ENCODE peak calls at places on chromosome 6, in six cellular contexts. P is GM12878, U is GM12891, W is K562, B is H1, R is HepG2. F is an unnamed sample.

GRCh38 chr6:166573456-166574216 is 12.8 kb downstream of the RAMACL start:
- DNase-seq in P (no peak), U (no peak), W (no peak), B (no peak), R (no peak), F (no peak)

GRCh38 chr6:37491161-37491829 is 8.4 kb downstream of the CCDC167 start:
- DNase-seq in P (no peak), U (no peak), W (no peak), B (no peak), R (no peak), F (no peak)

GRCh38 chr6:36382976-36383375 is 4.5 kb downstream of the ETV7 start:
- DNase-seq in P (no peak), U (no peak), W (no peak), B (no peak), R (no peak), F (no peak)

GRCh38 chr6:109165392-109165964 is 70.2 kb downstream of the CEP57L1 start:
- DNase-seq in P (no peak), U (no peak), W (peak), B (no peak), R (peak), F (no peak)

GRCh38 chr6:167898673-167899311 is 72.1 kb downstream of the AFDN start:
- DNase-seq in P (no peak), U (no peak), W (no peak), B (no peak), R (peak), F (no peak)

GRCh38 chr6:30304002-30304401 is 22.7 kb upstream of the TRIM39 start:
- DNase-seq in P (no peak), U (no peak), W (no peak), B (no peak), R (no peak), F (no peak)

GRCh38 chr6:53306819-53307347 is 41.9 kb downstream of the ELOVL5 start:
- DNase-seq in P (peak), U (peak), W (no peak), B (no peak), R (peak), F (peak)

GRCh38 chr6:132687306-132687705 is 26.5 kb downstream of the VNN1 start:
- DNase-seq in P (no peak), U (no peak), W (no peak), B (no peak), R (no peak), F (no peak)

GRCh38 chr6:41189968-41190367 is 11.0 kb downstream of the TREML2 start:
- DNase-seq in P (no peak), U (no peak), W (no peak), B (peak), R (no peak), F (no peak)

GRCh38 chr6:16511048-16511660 is 250.1 kb downstream of the ATXN1 start:
- DNase-seq in P (no peak), U (no peak), W (peak), B (no peak), R (peak), F (no peak)

GRCh38 chr6:119346914-119347313 is 2.6 kb downstream of the MAN1A1 start:
- DNase-seq in P (no peak), U (no peak), W (no peak), B (no peak), R (no peak), F (no peak)

GRCh38 chr6:51959744-51960383 is 127.5 kb downstream of the PKHD1 start:
- DNase-seq in P (peak), U (peak), W (peak), B (peak), R (peak), F (peak)

GRCh38 chr6:38234934-38235678 is 404.6 kb downstream of the BTBD9 start:
- DNase-seq in P (peak), U (peak), W (no peak), B (no peak), R (no peak), F (peak)

GRCh38 chr6:158396136-158396535 is 83.9 kb downstream of the TULP4 start:
- DNase-seq in P (no peak), U (no peak), W (no peak), B (no peak), R (peak), F (no peak)

GRCh38 chr6:158398252-158399024 is 86.2 kb downstream of the TULP4 start:
- DNase-seq in P (no peak), U (no peak), W (no peak), B (no peak), R (no peak), F (no peak)

GRCh38 chr6:158397578-158397977 is 85.3 kb downstream of the TULP4 start:
- DNase-seq in P (no peak), U (no peak), W (no peak), B (no peak), R (no peak), F (no peak)

GRCh38 chr6:158402184-158402583 is 89.9 kb downstream of the TULP4 start:
- DNase-seq in P (no peak), U (no peak), W (no peak), B (no peak), R (no peak), F (no peak)

GRCh38 chr6:158399040-158399700 is 86.9 kb downstream of the TULP4 start:
- DNase-seq in P (no peak), U (no peak), W (no peak), B (no peak), R (no peak), F (no peak)
- TF ChIP-seq POLR2AphosphoS5 in P (no peak), U (no peak), W (no peak), B (no peak), R (no peak), F (no peak)

GRCh38 chr6:139374357-139375238 is at the start of gene CITED2:
- DNase-seq in P (peak), U (peak), W (peak), B (peak), R (peak), F (peak)
- TF ChIP-seq POLR2A in P (peak), U (peak), W (peak), B (peak), R (peak), F (peak)

DNA sequence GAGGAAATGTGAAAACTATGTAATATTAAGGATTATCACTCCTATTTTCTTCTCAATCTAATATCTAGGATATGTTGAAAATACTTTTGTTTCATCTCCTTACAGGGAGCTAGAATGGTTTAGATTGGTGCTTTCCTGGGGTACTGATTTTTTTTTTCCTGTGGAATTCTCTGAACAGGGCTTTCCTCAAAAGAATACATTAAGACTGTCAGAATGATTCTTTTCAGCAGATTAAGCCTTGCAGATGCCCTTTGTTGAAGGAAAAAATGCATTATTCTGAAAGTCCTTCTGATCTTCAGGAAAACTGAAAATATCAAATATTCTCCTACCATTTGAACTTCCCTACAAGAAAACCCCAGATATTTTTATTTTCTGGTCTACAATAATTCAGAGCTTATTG is 178.9 kb downstream of the SOX4 start:
- DNase-seq in P (no peak), U (no peak), W (no peak), B (no peak), R (no peak), F (no peak)
- TF ChIP-seq TAF1 in P (no peak), U (no peak), W (no peak), B (no peak), R (no peak), F (no peak)

GRCh38 chr6:39240155-39240757 is 11.0 kb upstream of the KCNK5 start:
- DNase-seq in P (no peak), U (no peak), W (no peak), B (no peak), R (no peak), F (no peak)

GRCh38 chr6:39236742-39237141 is 7.5 kb upstream of the KCNK5 start:
- DNase-seq in P (no peak), U (no peak), W (no peak), B (no peak), R (no peak), F (no peak)

GRCh38 chr6:39243809-39244208 is 14.5 kb upstream of the KCNK5 start:
- DNase-seq in P (no peak), U (no peak), W (no peak), B (no peak), R (no peak), F (no peak)

DNA sequence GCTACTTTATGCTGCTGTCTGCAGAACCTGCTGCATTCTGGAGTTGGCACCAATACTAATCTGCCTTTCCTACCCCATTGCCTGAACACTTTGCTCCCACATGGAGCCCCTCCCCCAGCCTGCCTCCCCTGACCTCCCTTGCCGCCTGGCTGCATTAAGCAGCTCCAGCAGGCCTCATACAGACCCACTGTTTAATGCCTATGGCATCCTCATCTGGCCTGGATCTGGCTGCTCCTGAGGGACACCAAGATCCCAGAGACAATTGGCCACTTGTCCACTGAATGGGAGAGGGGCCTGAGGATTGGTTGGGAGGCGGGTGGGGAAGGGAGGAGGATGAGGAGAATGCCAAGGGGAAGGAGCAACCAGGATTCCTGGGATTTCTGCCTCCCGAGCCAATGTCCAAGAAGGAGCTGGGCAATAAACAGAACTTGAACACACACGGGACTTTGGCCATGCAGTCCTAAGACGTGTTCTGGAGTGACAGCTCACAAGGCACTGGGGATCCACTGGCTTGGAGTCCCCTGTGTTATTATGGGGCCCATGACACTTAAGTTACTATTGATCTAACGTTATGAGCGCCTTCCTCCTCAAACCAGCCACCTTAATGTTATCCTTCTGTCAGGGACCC is 10.4 kb upstream of the KCNK5 start:
- DNase-seq in P (no peak), U (no peak), W (no peak), B (no peak), R (no peak), F (no peak)
- TF ChIP-seq POLR2AphosphoS5 in P (no peak), U (no peak), W (no peak), B (no peak), R (no peak), F (no peak)

DNA sequence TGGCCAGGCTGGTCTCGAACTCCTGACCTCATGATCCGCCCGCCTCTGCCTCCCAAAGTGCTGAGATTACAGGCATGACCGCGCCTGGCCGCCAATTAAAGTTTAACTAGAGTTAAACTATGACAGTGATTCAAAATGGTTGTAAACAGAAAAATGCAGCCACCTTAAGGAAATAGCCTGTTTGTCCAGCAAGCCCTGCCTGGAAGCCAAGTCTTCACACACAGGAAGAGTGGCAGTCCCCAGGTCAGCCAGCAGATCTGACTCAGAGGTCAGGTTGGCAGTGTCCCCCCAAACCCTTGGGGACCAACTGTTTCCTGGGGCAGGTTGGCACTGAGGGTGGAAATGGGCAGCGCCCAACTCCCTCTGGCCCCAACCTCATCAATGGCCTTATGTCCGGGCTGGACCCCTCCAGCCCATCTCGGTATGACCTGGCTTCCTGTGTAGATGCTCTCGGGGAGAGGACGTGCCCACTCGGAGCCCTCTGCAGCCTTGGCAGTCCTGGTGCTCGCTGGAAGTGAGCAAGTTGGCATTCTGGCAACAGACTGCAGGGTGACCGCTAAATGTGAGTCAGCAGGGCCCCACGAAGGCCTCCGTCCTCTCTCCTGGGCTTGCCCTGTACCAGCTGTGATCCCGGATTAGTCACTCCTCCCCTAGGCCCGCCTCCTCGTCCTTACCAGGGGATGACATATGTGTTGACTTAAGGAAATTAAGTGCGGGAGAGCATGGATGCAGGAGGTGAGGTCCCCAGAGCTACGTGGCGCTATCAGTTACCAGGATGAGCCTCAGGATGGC is 9.7 kb upstream of the HSP90AB1 start:
- DNase-seq in P (no peak), U (no peak), W (peak), B (peak), R (peak), F (no peak)
- TF ChIP-seq POLR2A in P (no peak), U (no peak), W (no peak), B (no peak), R (no peak), F (peak)

DNA sequence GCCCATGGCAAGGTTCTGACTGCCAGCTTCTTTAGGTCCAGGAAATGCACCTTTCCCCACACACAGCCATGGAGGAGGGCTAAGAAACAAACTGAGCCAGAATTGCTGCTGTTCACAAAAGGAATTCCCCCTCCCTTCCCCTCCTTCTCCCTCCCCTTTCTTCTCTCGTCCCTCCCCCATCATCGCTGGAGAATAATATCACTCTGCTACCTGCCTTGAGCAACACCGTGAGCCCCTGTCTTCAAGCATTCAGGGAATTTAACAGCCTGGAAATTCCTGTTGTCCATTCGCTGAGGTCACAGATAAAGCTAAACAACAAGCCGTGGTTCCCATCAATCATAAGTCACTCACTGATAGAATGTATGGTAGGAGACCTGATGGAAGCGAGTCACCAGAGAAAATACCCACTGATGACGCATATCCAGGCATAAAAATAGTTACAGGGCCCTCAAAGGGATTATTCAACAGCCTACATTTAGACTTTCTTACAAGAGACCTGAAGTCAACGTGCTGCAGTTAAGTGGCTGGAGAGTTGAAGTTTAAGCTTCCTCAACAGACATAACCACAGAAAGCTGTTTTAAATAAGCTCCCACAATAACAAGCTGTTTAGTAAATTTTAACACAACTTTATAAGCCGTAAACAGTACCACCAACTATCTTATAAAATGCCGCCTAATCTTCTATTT is 59.7 kb downstream of the HIVEP2 start:
- DNase-seq in P (peak), U (no peak), W (no peak), B (no peak), R (peak), F (no peak)
- TF ChIP-seq TAF1 in P (peak), U (peak), W (no peak), B (peak), R (no peak), F (no peak)

DNA sequence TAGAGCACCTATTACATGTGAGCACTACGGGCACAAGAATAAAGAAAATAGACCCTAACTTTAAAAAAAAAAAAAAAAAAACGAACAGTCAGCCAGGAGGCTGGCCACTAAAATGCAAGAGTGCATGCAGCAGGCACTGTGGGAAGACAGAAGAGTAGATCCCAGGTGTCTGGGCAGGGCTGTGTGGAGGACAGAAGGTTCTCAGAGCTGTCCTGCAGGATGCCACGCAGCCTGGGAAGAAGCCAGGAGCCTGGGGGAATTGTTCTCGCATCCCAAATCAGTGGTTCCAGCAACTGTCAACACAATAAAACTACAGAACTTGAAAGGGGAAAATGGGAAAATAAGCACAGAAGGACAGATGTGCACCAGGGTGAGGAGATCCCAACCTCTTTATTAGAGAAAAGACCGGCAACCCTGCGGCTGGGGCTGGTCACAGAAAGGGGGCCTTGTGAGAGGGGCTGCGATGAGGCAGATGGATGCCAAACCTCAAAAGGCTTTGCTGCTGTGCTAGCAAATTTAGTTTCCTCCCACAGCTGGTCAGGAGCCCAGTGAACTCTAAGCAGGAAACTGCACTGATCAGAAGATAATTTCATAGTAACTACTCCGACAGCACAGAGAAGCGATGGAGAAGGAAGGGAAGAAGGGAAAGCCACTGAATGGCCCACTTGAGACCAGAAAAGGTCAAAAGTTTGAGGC is 30.9 kb downstream of the MAP3K5 start:
- DNase-seq in P (no peak), U (no peak), W (no peak), B (no peak), R (no peak), F (no peak)
- TF ChIP-seq POLR2AphosphoS5 in P (peak), U (no peak), W (no peak), B (no peak), R (no peak), F (no peak)

DNA sequence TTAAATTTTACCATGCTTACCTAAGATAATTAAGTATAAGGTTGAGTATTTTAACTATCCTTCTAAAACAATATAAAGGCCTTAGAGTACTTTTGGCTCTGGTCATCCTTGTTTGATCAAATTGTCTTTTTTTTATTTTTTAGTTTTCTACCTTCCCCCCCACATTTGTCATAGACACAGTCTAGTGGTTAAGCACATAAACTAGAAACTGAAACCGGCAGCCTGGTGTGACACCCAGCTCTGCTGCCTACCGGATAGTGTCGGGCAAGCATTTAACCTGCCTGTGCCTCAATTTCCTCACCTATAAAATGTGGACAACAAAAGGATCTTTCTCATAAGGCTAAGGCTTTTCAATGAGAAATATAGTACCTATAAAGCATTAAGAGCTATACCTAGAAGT is 21.6 kb upstream of the TULP4 start:
- DNase-seq in P (peak), U (peak), W (no peak), B (no peak), R (no peak), F (peak)
- TF ChIP-seq POLR2A in P (no peak), U (no peak), W (no peak), B (no peak), R (no peak), F (no peak)